ENCODE peak calls at places on chromosomes 4 and X, in six cellular contexts. J, R, A, Z, B and O are unnamed samples.

GRCh38 chrX:905828-906566 is 275.4 kb downstream of the SHOX start:
- DNase-seq in B (no peak), A (no peak), R (no peak), J (no peak), Z (peak), O (no peak)

GRCh38 chr4:158051401-158052235 is 121.2 kb downstream of the GASK1B start:
- DNase-seq in A (no peak), B (no peak), Z (peak), R (no peak), J (peak), O (peak)

GRCh38 chr4:16665942-16666586 is 232.4 kb downstream of the LDB2 start:
- DNase-seq in Z (no peak), R (peak), B (no peak), J (no peak), A (no peak), O (no peak)

GRCh38 chrX:37470711-37471110 is 100.8 kb upstream of the LANCL3 start:
- DNase-seq in B (no peak), J (no peak), Z (no peak), A (no peak), R (no peak), O (peak)

GRCh38 chrX:138711399-138712347 is at the start of gene FGF13:
- DNase-seq in B (no peak), R (no peak), J (no peak), Z (peak), A (peak), O (peak)

GRCh38 chr4:8355864-8356565 is 84.5 kb downstream of the ACOX3 start:
- DNase-seq in R (no peak), A (no peak), J (no peak), Z (no peak), B (no peak), O (peak)

GRCh38 chr4:32145987-32146386 is 1425.8 kb downstream of the PCDH7 start:
- DNase-seq in A (no peak), Z (no peak), B (no peak), J (no peak), R (no peak), O (no peak)

GRCh38 chrX:332496-332860 is 13.9 kb upstream of the GTPBP6 start:
- DNase-seq in R (no peak), Z (no peak), B (no peak), A (no peak), J (no peak), O (no peak)

GRCh38 chr4:95049838-95050237 is 292.1 kb downstream of the BMPR1B start:
- DNase-seq in J (no peak), B (no peak), A (no peak), Z (no peak), R (no peak), O (no peak)